ENCODE peak calls at places on chromosomes 4 and X, in seven cellular contexts. J is IMR-90, K is H1, I is mesenchymal stem cell, B is mesendoderm, Z is neuronal stem cell, P is H9. F is an unnamed sample.

GRCh38 chrX:57583477-57583876 is 8.3 kb upstream of the ZXDB start:
- DNase-seq in J (no peak), K (no peak), I (no peak), B (peak; percentile 17), Z (no peak), P (no peak), F (no peak)

GRCh38 chr4:115332078-115332477 is 218.7 kb upstream of the NDST4 start:
- DNase-seq in J (no peak), K (no peak), I (peak; percentile 2), B (no peak), Z (no peak), P (no peak), F (peak; percentile 15)

GRCh38 chr4:154960476-154960875 is 179.4 kb downstream of the RBM46 start:
- DNase-seq in J (no peak), K (no peak), I (no peak), B (no peak), Z (no peak), P (no peak), F (no peak)

GRCh38 chrX:16022580-16023170 is 100.7 kb upstream of the GRPR start:
- DNase-seq in J (peak; percentile 54), K (no peak), I (peak; percentile 3), B (no peak), Z (no peak), P (no peak), F (no peak)

GRCh38 chrX:22196151-22196550 is 76.6 kb upstream of the CBLL2 start:
- DNase-seq in J (no peak), K (no peak), I (no peak), B (no peak), Z (no peak), P (no peak), F (peak; percentile 2)

GRCh38 chrX:12820737-12821136 is 29.5 kb downstream of the PRPS2 start:
- DNase-seq in J (no peak), K (no peak), I (no peak), B (no peak), Z (no peak), P (no peak), F (no peak)

GRCh38 chrX:24999501-24999900 is 16.3 kb downstream of the ARX start:
- DNase-seq in J (no peak), K (no peak), I (no peak), B (no peak), Z (no peak), P (no peak), F (no peak)

GRCh38 chr4:43277003-43277402 is 384.5 kb downstream of the GRXCR1 start:
- DNase-seq in J (peak; percentile 69), K (no peak), I (peak; percentile 60), B (no peak), Z (no peak), P (no peak), F (no peak)

GRCh38 chrX:143757887-143758286 is 37.3 kb upstream of the SPANXN2 start:
- DNase-seq in J (no peak), K (no peak), I (no peak), B (peak; percentile 7), Z (no peak), P (no peak), F (no peak)

GRCh38 chr4:56937262-56937661 is 29.6 kb downstream of the REST start:
- DNase-seq in J (peak; percentile 93), K (no peak), I (peak; percentile 57), B (no peak), Z (no peak), P (no peak), F (peak; percentile 29)

GRCh38 chr4:119733431-119733830 is 104.8 kb upstream of the PDE5A start:
- DNase-seq in J (peak; percentile 75), K (no peak), I (peak; percentile 61), B (no peak), Z (no peak), P (no peak), F (no peak)

GRCh38 chr4:7074423-7074822 is 6.6 kb upstream of the GRPEL1 start:
- DNase-seq in J (no peak), K (no peak), I (no peak), B (no peak), Z (no peak), P (no peak), F (no peak)

GRCh38 chr4:7424553-7425111 is 10.1 kb downstream of the PSAPL1 start:
- DNase-seq in J (no peak), K (peak; percentile 43), I (no peak), B (no peak), Z (no peak), P (peak; percentile 29), F (no peak)

GRCh38 chrX:7235071-7235470 is 87.1 kb upstream of the PUDP start:
- DNase-seq in J (no peak), K (no peak), I (no peak), B (no peak), Z (no peak), P (no peak), F (no peak)

GRCh38 chr4:11214281-11214680 is 214.4 kb downstream of the HS3ST1 start:
- DNase-seq in J (no peak), K (no peak), I (no peak), B (no peak), Z (no peak), P (no peak), F (no peak)

GRCh38 chrX:131821945-131822622 is 201.0 kb upstream of the STK26 start:
- DNase-seq in J (peak; percentile 85), K (no peak), I (no peak), B (no peak), Z (no peak), P (no peak), F (no peak)

GRCh38 chr4:72899214-72899613 is 170.3 kb downstream of the COX18 start:
- DNase-seq in J (no peak), K (no peak), I (no peak), B (peak; percentile 86), Z (no peak), P (no peak), F (peak; percentile 99)

GRCh38 chrX:53088136-53088974 is 5.6 kb upstream of the KANTR start:
- DNase-seq in J (peak; percentile 78), K (peak; percentile 75), I (peak; percentile 83), B (peak; percentile 89), Z (no peak), P (peak; percentile 88), F (peak; percentile 92)

GRCh38 chrX:116961872-116962582 is 499.3 kb upstream of the CT83 start:
- DNase-seq in J (no peak), K (peak; percentile 45), I (no peak), B (peak; percentile 42), Z (no peak), P (peak; percentile 67), F (no peak)

GRCh38 chr4:4685810-4686209 is 144.0 kb upstream of the STX18 start:
- DNase-seq in J (no peak), K (no peak), I (peak; percentile 39), B (no peak), Z (no peak), P (no peak), F (no peak)

GRCh38 chr4:110005461-110006056 is 92.9 kb downstream of the EGF start:
- DNase-seq in J (peak; percentile 78), K (no peak), I (peak; percentile 78), B (peak; percentile 62), Z (peak; percentile 37), P (no peak), F (peak; percentile 4)

GRCh38 chr4:126071346-126072333 is 756.9 kb downstream of the FAT4 start:
- DNase-seq in J (peak; percentile 78), K (no peak), I (no peak), B (no peak), Z (no peak), P (no peak), F (no peak)

DNA sequence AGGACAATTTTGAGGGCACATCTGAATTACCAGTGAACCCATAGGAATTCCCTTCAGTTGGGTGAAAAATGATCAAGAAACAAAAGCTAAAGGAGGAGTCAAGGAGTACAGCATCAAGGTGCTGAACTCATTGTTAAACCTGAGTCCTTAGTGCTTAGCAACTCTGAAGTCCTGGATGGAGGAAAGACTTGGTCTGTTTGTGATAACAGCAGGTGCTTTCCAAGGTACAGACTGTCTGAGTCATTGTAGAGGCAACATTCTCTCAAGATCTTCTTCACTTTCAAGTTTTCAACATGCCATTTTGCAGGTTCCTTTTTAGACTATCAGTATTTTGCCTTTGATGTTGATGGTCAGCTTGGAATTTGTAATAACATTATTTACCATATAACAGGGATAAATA is 293.9 kb downstream of the AFF2 start:
- DNase-seq in J (no peak), K (no peak), I (no peak), B (no peak), Z (no peak), P (no peak), F (no peak)
- H2AK5ac ChIP-seq in J (no peak overlapping the region), K (no peak overlapping the region), I (no peak overlapping the region), B (no peak overlapping the region), Z (no peak overlapping the region), P (no peak overlapping the region), F (no peak overlapping the region)

GRCh38 chrX:41459714-41460113 is 12.6 kb downstream of the NYX start:
- DNase-seq in J (peak; percentile 28), K (no peak), I (no peak), B (no peak), Z (no peak), P (no peak), F (no peak)
- H3K4me2 ChIP-seq in J (no peak overlapping the region), K (no peak overlapping the region), I (no peak overlapping the region), B (no peak overlapping the region), Z (no peak overlapping the region), P (no peak overlapping the region), F (no peak overlapping the region)

GRCh38 chr4:148022975-148023374 is 291.1 kb downstream of the ARHGAP10 start:
- DNase-seq in J (no peak), K (no peak), I (no peak), B (no peak), Z (no peak), P (no peak), F (no peak)

GRCh38 chr4:148021706-148022105 is 289.8 kb downstream of the ARHGAP10 start:
- DNase-seq in J (no peak), K (no peak), I (no peak), B (no peak), Z (no peak), P (no peak), F (no peak)

GRCh38 chr4:148029781-148030180 is 297.9 kb downstream of the ARHGAP10 start:
- DNase-seq in J (no peak), K (no peak), I (no peak), B (no peak), Z (no peak), P (no peak), F (no peak)

GRCh38 chr4:148023782-148024181 is 291.9 kb downstream of the ARHGAP10 start:
- DNase-seq in J (no peak), K (no peak), I (no peak), B (no peak), Z (no peak), P (no peak), F (no peak)

GRCh38 chr4:148026022-148026421 is 294.1 kb downstream of the ARHGAP10 start:
- DNase-seq in J (peak; percentile 93), K (no peak), I (peak; percentile 85), B (peak; percentile 31), Z (no peak), P (no peak), F (no peak)
- H3K18ac ChIP-seq in J (no peak overlapping the region), K (no peak overlapping the region), I (no peak overlapping the region), B (no peak overlapping the region), Z (no peak overlapping the region), P (no peak overlapping the region), F (no peak overlapping the region)

GRCh38 chr4:142817442-142817841 is 28.7 kb downstream of the INPP4B start:
- DNase-seq in J (peak; percentile 88), K (no peak), I (peak; percentile 48), B (peak; percentile 24), Z (no peak), P (no peak), F (no peak)
- H2AK5ac ChIP-seq in J (peak overlapping the region; percentile 13), K (no peak overlapping the region), I (no peak overlapping the region), B (no peak overlapping the region), Z (no peak overlapping the region), P (no peak overlapping the region), F (no peak overlapping the region)